ENCODE peak calls at places on chromosomes 13 and 19, in four cellular contexts. Z, F, C and Y are unnamed samples.

GRCh38 chr19:2578391-2578826 is 102.5 kb downstream of the GADD45B start:
- DNase-seq in Z (no peak), F (peak; percentile 38), C (peak; percentile 52), Y (no peak)

GRCh38 chr13:101649490-101650126 is 197.1 kb downstream of the ITGBL1 start:
- DNase-seq in Z (no peak), F (no peak), C (peak; percentile 5), Y (no peak)

GRCh38 chr13:95035311-95036109 is 265.7 kb downstream of the ABCC4 start:
- DNase-seq in Z (no peak), F (no peak), C (no peak), Y (no peak)

GRCh38 chr19:14072535-14073231 is at the start of gene MISP3:
- DNase-seq in Z (peak; percentile 86), F (peak; percentile 49), C (peak; percentile 82), Y (peak; percentile 35)

GRCh38 chr13:18959229-18959628 is 222.4 kb downstream of the TUBA3C start:
- DNase-seq in Z (no peak), F (no peak), C (no peak), Y (no peak)

GRCh38 chr13:77698211-77699058 is 948 bp downstream of the SLAIN1 start:
- DNase-seq in Z (peak; percentile 56), F (peak; percentile 19), C (peak; percentile 59), Y (peak; percentile 16)

GRCh38 chr19:48796468-48797083 is 14.3 kb downstream of the BCAT2 start:
- DNase-seq in Z (no peak), F (no peak), C (no peak), Y (no peak)

GRCh38 chr13:48505597-48506091 is 27.2 kb downstream of the RCBTB2 start:
- DNase-seq in Z (no peak), F (no peak), C (no peak), Y (no peak)

GRCh38 chr13:96003304-96003703 is 49.9 kb downstream of the UGGT2 start:
- DNase-seq in Z (no peak), F (no peak), C (peak; percentile 12), Y (no peak)

GRCh38 chr13:36453518-36453917 is 21.2 kb downstream of the CCNA1 start:
- DNase-seq in Z (no peak), F (no peak), C (peak; percentile 37), Y (no peak)

GRCh38 chr19:56092685-56093631 is 28.1 kb downstream of the ZNF787 start:
- DNase-seq in Z (no peak), F (no peak), C (no peak), Y (no peak)

GRCh38 chr13:86826232-86826631 is 844.9 kb upstream of the SLITRK5 start:
- DNase-seq in Z (no peak), F (no peak), C (no peak), Y (no peak)

GRCh38 chr13:24851546-24851945 is 87.6 kb downstream of the RNF17 start:
- DNase-seq in Z (no peak), F (no peak), C (peak; percentile 37), Y (no peak)

GRCh38 chr19:47813304-47813994 is 8.3 kb upstream of the CRX start:
- DNase-seq in Z (peak; percentile 79), F (peak; percentile 65), C (peak; percentile 87), Y (peak; percentile 45)

GRCh38 chr19:1355974-1356865 is 27.5 kb upstream of the NDUFS7 start:
- DNase-seq in Z (no peak), F (no peak), C (no peak), Y (peak; percentile 55)

GRCh38 chr13:37505531-37505930 is 93.0 kb downstream of the POSTN start:
- DNase-seq in Z (no peak), F (no peak), C (no peak), Y (no peak)

GRCh38 chr19:12666305-12667048 is at the start of the genes MAN2B1 and WDR83:
- DNase-seq in Z (peak; percentile 83), F (peak; percentile 82), C (peak; percentile 93), Y (peak; percentile 75)

GRCh38 chr13:36074659-36075058 is 56.5 kb downstream of the DCLK1 start:
- DNase-seq in Z (no peak), F (no peak), C (no peak), Y (no peak)

GRCh38 chr19:39830847-39831246 is 3.1 kb downstream of the DYRK1B start:
- DNase-seq in Z (no peak), F (no peak), C (no peak), Y (no peak)

GRCh38 chr13:25678398-25678797 is 306.6 kb downstream of the ATP8A2 start:
- DNase-seq in Z (no peak), F (no peak), C (no peak), Y (no peak)

GRCh38 chr19:34261335-34262109 is 7.2 kb downstream of the GARRE1 start:
- DNase-seq in Z (no peak), F (no peak), C (no peak), Y (no peak)

GRCh38 chr13:101204270-101205011 is 211.9 kb downstream of the NALCN start:
- DNase-seq in Z (no peak), F (no peak), C (no peak), Y (no peak)

GRCh38 chr19:14218615-14219330 is 12.8 kb upstream of the ADGRL1 start:
- DNase-seq in Z (no peak), F (no peak), C (no peak), Y (no peak)

GRCh38 chr13:71306821-71307220 is 560.2 kb downstream of the DACH1 start:
- DNase-seq in Z (no peak), F (no peak), C (no peak), Y (no peak)

GRCh38 chr19:47122359-47123335 is 8.0 kb upstream of the SAE1 start:
- DNase-seq in Z (no peak), F (no peak), C (no peak), Y (no peak)

GRCh38 chr13:111893071-111893606 is 173.8 kb upstream of the SOX1 start:
- DNase-seq in Z (no peak), F (no peak), C (peak; percentile 54), Y (no peak)

GRCh38 chr13:28792992-28793391 is 27.1 kb upstream of the MTUS2 start:
- DNase-seq in Z (no peak), F (no peak), C (no peak), Y (no peak)

GRCh38 chr13:76820759-76821158 is 65.4 kb downstream of the KCTD12 start:
- DNase-seq in Z (no peak), F (peak; percentile 61), C (no peak), Y (peak; percentile 69)

GRCh38 chr13:78376822-78377221 is 226.5 kb downstream of the POU4F1 start:
- DNase-seq in Z (no peak), F (no peak), C (no peak), Y (no peak)

GRCh38 chr13:30147380-30147779 is 160.0 kb downstream of the KATNAL1 start:
- DNase-seq in Z (no peak), F (no peak), C (no peak), Y (no peak)

GRCh38 chr13:92833071-92833470 is 393.5 kb upstream of the GPC6 start:
- DNase-seq in Z (no peak), F (no peak), C (no peak), Y (no peak)

GRCh38 chr19:18474366-18474887 is 36.5 kb upstream of the ISYNA1 start:
- DNase-seq in Z (no peak), F (no peak), C (no peak), Y (peak; percentile 14)

GRCh38 chr13:26255717-26256277 is 1.9 kb downstream of the CDK8 start:
- DNase-seq in Z (no peak), F (no peak), C (peak; percentile 19), Y (no peak)

GRCh38 chr19:1874554-1875185 is 10.6 kb downstream of the ABHD17A start:
- DNase-seq in Z (no peak), F (no peak), C (no peak), Y (no peak)

GRCh38 chr19:3285647-3286176 is 61.3 kb downstream of the CELF5 start:
- DNase-seq in Z (no peak), F (no peak), C (no peak), Y (no peak)

GRCh38 chr19:55528030-55528801 is 8.7 kb downstream of the SBK2 start:
- DNase-seq in Z (no peak), F (no peak), C (peak; percentile 37), Y (no peak)

GRCh38 chr13:32475403-32475802 is 47.5 kb upstream of the N4BP2L1 start:
- DNase-seq in Z (no peak), F (no peak), C (no peak), Y (no peak)
- H3K4me1 ChIP-seq in Z (no peaks in the 10 kb centered on the region), F (peaks cover 53% of the 10 kb centered on the region), C (no peaks in the 10 kb centered on the region), Y (no peaks in the 10 kb centered on the region)

GRCh38 chr13:113002206-113002821 is 33.3 kb downstream of the MCF2L start:
- DNase-seq in Z (no peak), F (no peak), C (peak; percentile 60), Y (no peak)
- H3K4me1 ChIP-seq in Z (peaks cover 20% of the 10 kb centered on the region), F (peaks cover 73% of the 10 kb centered on the region), C (peaks cover 26% of the 10 kb centered on the region), Y (no peaks in the 10 kb centered on the region)

DNA sequence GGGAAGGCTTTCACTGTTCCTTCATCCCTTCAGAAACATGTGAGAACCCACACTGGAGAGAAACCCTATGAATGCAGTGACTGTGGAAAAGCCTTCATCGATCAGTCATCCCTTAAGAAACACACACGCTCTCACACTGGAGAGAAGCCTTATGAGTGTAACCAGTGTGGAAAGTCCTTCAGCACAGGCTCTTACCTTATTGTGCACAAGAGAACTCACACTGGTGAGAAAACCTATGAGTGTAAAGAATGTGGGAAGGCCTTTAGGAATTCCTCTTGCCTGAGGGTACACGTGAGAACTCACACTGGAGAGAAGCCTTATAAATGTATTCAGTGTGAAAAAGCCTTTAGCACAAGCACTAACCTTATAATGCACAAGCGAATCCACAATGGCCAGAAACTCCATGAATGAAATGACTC is 18.6 kb downstream of the ZNF177 start:
- DNase-seq in Z (no peak), F (no peak), C (no peak), Y (no peak)
- H3K4me1 ChIP-seq in Z (no peaks in the 10 kb centered on the region), F (no peaks in the 10 kb centered on the region), C (no peaks in the 10 kb centered on the region), Y (no peaks in the 10 kb centered on the region)

GRCh38 chr19:41397086-41398041 is at the start of the genes BCKDHA and EXOSC5:
- DNase-seq in Z (peak; percentile 100), F (peak; percentile 99), C (peak; percentile 100), Y (peak; percentile 99)
- H3K4me1 ChIP-seq in Z (peaks cover 35% of the 10 kb centered on the region), F (peaks cover 68% of the 10 kb centered on the region), C (peaks cover 3% of the 10 kb centered on the region), Y (no peaks in the 10 kb centered on the region)

GRCh38 chr13:110322828-110323171 is 15.7 kb downstream of the COL4A2 start:
- DNase-seq in Z (no peak), F (no peak), C (no peak), Y (no peak)
- H3K4me1 ChIP-seq in Z (peaks cover 78% of the 10 kb centered on the region), F (peaks cover 100% of the 10 kb centered on the region), C (peaks cover 5% of the 10 kb centered on the region), Y (peaks cover 13% of the 10 kb centered on the region)

DNA sequence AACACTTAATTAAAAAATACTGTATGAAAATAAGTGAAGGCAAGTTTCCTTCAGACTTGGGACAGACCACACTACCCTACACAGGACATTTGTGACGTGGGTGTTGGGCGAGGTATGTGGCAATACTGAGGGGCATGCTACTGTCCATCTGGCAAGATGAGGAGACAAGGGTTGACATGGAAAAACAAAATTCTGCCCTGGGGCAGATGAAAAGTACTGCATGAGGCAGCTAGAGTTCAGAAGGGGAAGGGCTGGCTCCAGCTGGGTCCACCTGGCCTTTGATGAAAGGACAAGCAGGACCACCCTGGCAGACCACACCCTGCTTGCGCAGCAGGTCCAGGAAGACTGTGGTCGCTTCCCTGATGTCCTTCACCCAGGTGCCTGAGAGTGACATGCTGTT is 43.2 kb downstream of the LATS2 start:
- DNase-seq in Z (no peak), F (no peak), C (no peak), Y (no peak)
- H3K4me1 ChIP-seq in Z (peaks cover 78% of the 10 kb centered on the region), F (peaks cover 94% of the 10 kb centered on the region), C (peaks cover 52% of the 10 kb centered on the region), Y (peaks cover 24% of the 10 kb centered on the region)

DNA sequence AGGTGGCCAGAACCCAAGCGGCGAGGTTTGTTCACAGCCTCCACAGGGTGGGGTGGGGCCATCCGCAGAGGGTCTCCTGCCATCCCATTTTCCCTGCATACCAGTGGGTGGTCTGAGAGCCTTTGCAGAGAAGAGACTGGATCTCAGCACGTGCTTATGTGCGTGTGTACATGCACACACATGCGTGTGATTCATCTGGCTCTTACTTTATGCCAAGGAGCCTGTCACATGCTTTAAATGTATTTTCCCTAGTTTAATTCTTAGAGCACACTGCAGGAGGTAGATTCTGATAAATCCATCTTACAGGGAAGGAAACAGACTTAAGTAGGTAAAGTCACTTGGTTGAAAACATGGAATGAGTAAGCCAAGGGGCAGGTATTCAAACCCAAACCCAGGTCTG is 47.1 kb downstream of the CAPN12 start:
- DNase-seq in Z (no peak), F (no peak), C (no peak), Y (no peak)
- H3K4me1 ChIP-seq in Z (peaks cover 100% of the 10 kb centered on the region), F (peaks cover 100% of the 10 kb centered on the region), C (peaks cover 80% of the 10 kb centered on the region), Y (peaks cover 46% of the 10 kb centered on the region)